ENCODE peak calls at places on chromosomes 7 and 10, in five cellular contexts. U is activated CD8-positive, alpha-beta T cell treated with anti-CD3 and anti-CD28 coated beads, Interleukin-2, amount 10 ng/mL, durations not matched to agents 7 days and 5 days; H is H54; O is prostate gland; J is stimulated activated CD8-positive, alpha-beta memory T cell treated with anti-CD3 and anti-CD28 coated beads, Interleukin-4, amount 100 ng/mL, for 1 hour. R is an unnamed sample.

GRCh38 chr7:96093435-96093834 is 228.5 kb downstream of the SLC25A13 start:
- DNase-seq in O (no peak), U (no peak), J (no peak), H (peak), R (peak)

GRCh38 chr10:53771701-53772100 is 999.1 kb upstream of the MBL2 start:
- DNase-seq in J (no peak), U (no peak), H (no peak), O (no peak), R (no peak)

GRCh38 chr10:63166742-63167258 is 33.7 kb downstream of the NRBF2 start:
- DNase-seq in H (no peak), J (no peak), O (peak), U (peak), R (peak)

GRCh38 chr10:7485267-7485601 is 74.4 kb upstream of the SFMBT2 start:
- DNase-seq in U (no peak), J (no peak), O (no peak), H (no peak), R (no peak)

GRCh38 chr7:158164101-158165095 is 423.2 kb downstream of the PTPRN2 start:
- DNase-seq in O (no peak), J (no peak), U (no peak), H (no peak), R (no peak)

GRCh38 chr10:104331208-104331838 is 6.9 kb downstream of the ITPRIP start:
- DNase-seq in U (no peak), H (no peak), J (no peak), O (no peak), R (no peak)

GRCh38 chr7:24378871-24379608 is 95.0 kb downstream of the NPY start:
- DNase-seq in J (no peak), O (no peak), U (no peak), H (peak), R (no peak)

GRCh38 chr7:6533893-6534804 is 17.1 kb downstream of the GRID2IP start:
- DNase-seq in H (no peak), O (no peak), U (peak), J (no peak), R (no peak)

GRCh38 chr7:54343511-54343910 is 198.7 kb upstream of the VSTM2A start:
- DNase-seq in J (no peak), U (no peak), O (no peak), H (no peak), R (no peak)

GRCh38 chr7:33503014-33503413 is 373.6 kb downstream of the BBS9 start:
- DNase-seq in H (no peak), U (no peak), J (no peak), O (no peak), R (no peak)

GRCh38 chr10:117365612-117366011 is 9.6 kb downstream of the PDZD8 start:
- DNase-seq in J (no peak), H (no peak), U (no peak), O (no peak), R (no peak)

GRCh38 chr10:58322072-58322834 is 12.6 kb upstream of the UBE2D1 start:
- DNase-seq in H (no peak), O (no peak), J (no peak), U (no peak), R (no peak)

GRCh38 chr7:139358541-139359365 is 941 bp upstream of the LUC7L2 start:
- DNase-seq in U (peak), O (peak), J (no peak), H (no peak), R (no peak)

GRCh38 chr7:73971701-73972341 is 56.2 kb upstream of the ELN start:
- DNase-seq in O (no peak), H (no peak), U (no peak), J (no peak), R (no peak)

GRCh38 chr10:88707429-88708110 is 1.5 kb downstream of the LIPK start:
- DNase-seq in U (no peak), O (no peak), H (peak), J (no peak), R (peak)

GRCh38 chr10:70500812-70501301 is 22.3 kb downstream of the PALD1 start:
- DNase-seq in U (no peak), J (no peak), H (no peak), O (no peak), R (no peak)

GRCh38 chr10:102814456-102814871 is 22.7 kb downstream of the CYP17A1 start:
- DNase-seq in H (no peak), U (no peak), O (no peak), J (no peak), R (no peak)

GRCh38 chr7:5230272-5231067 is 40.4 kb downstream of the WIPI2 start:
- DNase-seq in H (no peak), O (no peak), U (no peak), J (no peak), R (no peak)

GRCh38 chr7:82443044-82443800 is at the start of gene CACNA2D1:
- DNase-seq in O (peak), H (no peak), J (no peak), U (no peak), R (no peak)

GRCh38 chr7:151087247-151088018 is 1.2 kb downstream of the AGAP3 start:
- DNase-seq in O (peak), H (peak), J (no peak), U (peak), R (no peak)

GRCh38 chr10:61779950-61780659 is 117.4 kb downstream of the CABCOCO1 start:
- DNase-seq in O (no peak), H (peak), U (no peak), J (no peak), R (peak)

GRCh38 chr7:50303894-50304157 is 690 bp upstream of the IKZF1 start:
- DNase-seq in O (no peak), J (no peak), U (no peak), H (no peak), R (no peak)

GRCh38 chr7:137718360-137718759 is 128.4 kb downstream of the DGKI start:
- DNase-seq in O (no peak), U (no peak), H (no peak), J (no peak), R (no peak)